ENCODE peak calls at places on chromosomes 4 and X, in six cellular contexts. A is A549, S is endothelial cell of umbilical vein, I is K562, C is GM12878, G is HepG2. M is an unnamed sample.

GRCh38 chrX:12901486-12901885 is 4.9 kb upstream of the TLR8 start:
- DNase-seq in I (peak), S (peak), G (peak), A (peak), C (no peak), M (peak)

GRCh38 chrX:113305496-113305895 is 464.9 kb upstream of the AMOT start:
- DNase-seq in S (no peak), G (no peak), I (no peak), C (no peak), A (no peak), M (no peak)

GRCh38 chr4:142823796-142824195 is 22.3 kb downstream of the INPP4B start:
- DNase-seq in S (no peak), C (no peak), I (no peak), G (no peak), A (no peak), M (no peak)

GRCh38 chr4:24770111-24770584 is 25.2 kb upstream of the SOD3 start:
- DNase-seq in A (no peak), S (peak), I (no peak), G (no peak), C (peak), M (peak)

GRCh38 chr4:98293089-98293887 is 32.1 kb downstream of the RAP1GDS1 start:
- DNase-seq in S (no peak), G (no peak), I (no peak), C (no peak), A (no peak), M (no peak)

GRCh38 chrX:47366051-47366722 is 4.2 kb upstream of the ZNF157 start:
- DNase-seq in G (no peak), C (peak), S (peak), I (peak), A (peak), M (no peak)

GRCh38 chr4:179307297-179308136 is 1865.3 kb upstream of the AGA start:
- DNase-seq in A (peak), I (peak), S (no peak), C (peak), G (peak), M (peak)

GRCh38 chr4:129371901-129372300 is 275.9 kb downstream of the C4orf33 start:
- DNase-seq in G (no peak), I (no peak), A (no peak), C (no peak), S (no peak), M (no peak)

GRCh38 chrX:107851215-107851614 is 25.5 kb downstream of the MID2 start:
- DNase-seq in A (no peak), C (no peak), I (no peak), S (peak), G (no peak), M (no peak)

GRCh38 chrX:68992998-68993397 is 164.2 kb downstream of the EFNB1 start:
- DNase-seq in A (no peak), S (no peak), C (no peak), I (no peak), G (no peak), M (no peak)

GRCh38 chr4:37976513-37976912 is 16.3 kb downstream of the PTTG2 start:
- DNase-seq in A (no peak), C (no peak), S (peak), I (no peak), G (peak), M (no peak)

GRCh38 chr4:176298664-176299063 is 21.1 kb upstream of the SPCS3 start:
- DNase-seq in A (no peak), I (no peak), G (no peak), S (no peak), C (no peak), M (no peak)

GRCh38 chr4:45442466-45442865 is 681.4 kb downstream of the GABRG1 start:
- DNase-seq in G (no peak), S (no peak), C (no peak), I (no peak), A (no peak), M (peak)

GRCh38 chrX:11212741-11213140 is 80.5 kb upstream of the AMELX start:
- DNase-seq in S (no peak), I (peak), C (no peak), G (no peak), A (no peak), M (no peak)

GRCh38 chr4:16916719-16917337 is 18.4 kb upstream of the LDB2 start:
- DNase-seq in S (peak), G (peak), I (peak), C (peak), A (peak), M (peak)

GRCh38 chrX:130726661-130727060 is 176.3 kb downstream of the ENOX2 start:
- DNase-seq in C (no peak), S (no peak), A (no peak), G (no peak), I (no peak), M (peak)

GRCh38 chr4:122930877-122931276 is 8.5 kb upstream of the NUDT6 start:
- DNase-seq in A (no peak), I (no peak), S (peak), G (no peak), C (no peak), M (peak)

GRCh38 chr4:136329042-136329662 is 1203.1 kb downstream of the PCDH18 start:
- DNase-seq in A (no peak), C (no peak), G (no peak), S (peak), I (no peak), M (peak)

GRCh38 chr4:125323547-125324100 is 8.9 kb downstream of the FAT4 start:
- DNase-seq in C (no peak), G (no peak), S (peak), I (no peak), A (no peak), M (no peak)

GRCh38 chr4:155249036-155249566 is 40.7 kb downstream of the NPY2R start:
- DNase-seq in A (no peak), S (no peak), C (no peak), I (no peak), G (no peak), M (no peak)

GRCh38 chr4:124060261-124060918 is 652.1 kb downstream of the ANKRD50 start:
- DNase-seq in C (peak), G (no peak), S (peak), I (no peak), A (no peak), M (peak)

GRCh38 chrX:84336646-84337045 is 148.6 kb upstream of the RPS6KA6 start:
- DNase-seq in I (no peak), S (no peak), C (no peak), A (no peak), G (no peak), M (no peak)

GRCh38 chrX:84340981-84341380 is 153.0 kb upstream of the RPS6KA6 start:
- DNase-seq in I (no peak), G (no peak), A (no peak), S (no peak), C (no peak), M (no peak)

DNA sequence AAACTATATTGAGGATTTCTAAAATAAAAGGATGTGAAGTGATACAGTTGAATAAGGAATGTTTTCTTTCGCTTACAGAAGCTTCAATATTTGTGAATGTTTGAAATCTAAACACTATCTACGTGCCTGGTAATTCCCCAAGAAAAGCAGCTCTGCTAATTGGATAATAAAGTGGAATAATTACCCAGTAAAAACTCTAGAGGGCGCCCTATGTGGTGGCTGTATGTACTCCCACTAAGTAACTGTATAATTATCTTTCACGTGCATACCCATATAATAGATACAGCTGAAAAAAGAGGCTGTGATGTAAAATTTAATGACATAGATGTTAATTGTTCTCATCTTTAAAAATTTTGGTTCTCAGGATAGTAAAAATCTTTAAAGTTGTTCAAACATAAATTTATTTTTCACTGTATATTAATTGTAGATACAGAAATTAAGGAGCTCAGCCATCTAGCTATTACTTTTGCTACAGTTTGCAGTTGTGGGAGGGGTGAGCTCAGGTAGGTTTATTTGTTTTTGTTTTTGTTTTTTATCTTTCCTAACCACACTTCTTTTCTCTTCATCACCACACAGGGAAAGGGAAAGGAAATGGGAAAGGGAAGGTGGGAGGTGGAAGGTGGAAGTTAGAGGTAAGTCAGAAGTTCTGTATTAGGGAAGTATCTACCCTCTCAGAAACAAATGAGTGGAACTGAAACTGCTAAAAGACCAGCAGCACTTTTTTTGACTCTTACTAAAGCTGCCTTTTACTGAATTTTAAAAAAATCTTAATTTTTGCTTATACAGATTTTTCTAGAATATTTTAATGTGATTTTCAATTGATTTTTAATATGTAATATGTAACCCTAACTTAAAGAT is 151.7 kb upstream of the RPS6KA6 start:
- DNase-seq in I (peak), S (peak), C (no peak), G (peak), A (peak), M (peak)
- TF ChIP-seq CTCF in I (no peak), S (peak), C (peak), G (peak), A (peak), M (peak)

GRCh38 chr4:20253272-20253798 is 1.6 kb downstream of the SLIT2 start:
- DNase-seq in S (peak), C (no peak), A (no peak), I (no peak), G (no peak), M (no peak)
- TF ChIP-seq MYC in S (no peak), C (no peak), A (no peak), I (no peak), G (no peak), M (no peak)

GRCh38 chrX:24696241-24696640 is 2.5 kb downstream of the POLA1 start:
- DNase-seq in S (no peak), A (no peak), C (no peak), I (no peak), G (no peak), M (no peak)

GRCh38 chrX:24692305-24692704 is 1.4 kb upstream of the POLA1 start:
- DNase-seq in I (no peak), S (no peak), C (no peak), G (no peak), A (no peak), M (no peak)

GRCh38 chrX:24694825-24695224 is 1.1 kb downstream of the POLA1 start:
- DNase-seq in S (peak), C (no peak), G (no peak), A (no peak), I (no peak), M (peak)

DNA sequence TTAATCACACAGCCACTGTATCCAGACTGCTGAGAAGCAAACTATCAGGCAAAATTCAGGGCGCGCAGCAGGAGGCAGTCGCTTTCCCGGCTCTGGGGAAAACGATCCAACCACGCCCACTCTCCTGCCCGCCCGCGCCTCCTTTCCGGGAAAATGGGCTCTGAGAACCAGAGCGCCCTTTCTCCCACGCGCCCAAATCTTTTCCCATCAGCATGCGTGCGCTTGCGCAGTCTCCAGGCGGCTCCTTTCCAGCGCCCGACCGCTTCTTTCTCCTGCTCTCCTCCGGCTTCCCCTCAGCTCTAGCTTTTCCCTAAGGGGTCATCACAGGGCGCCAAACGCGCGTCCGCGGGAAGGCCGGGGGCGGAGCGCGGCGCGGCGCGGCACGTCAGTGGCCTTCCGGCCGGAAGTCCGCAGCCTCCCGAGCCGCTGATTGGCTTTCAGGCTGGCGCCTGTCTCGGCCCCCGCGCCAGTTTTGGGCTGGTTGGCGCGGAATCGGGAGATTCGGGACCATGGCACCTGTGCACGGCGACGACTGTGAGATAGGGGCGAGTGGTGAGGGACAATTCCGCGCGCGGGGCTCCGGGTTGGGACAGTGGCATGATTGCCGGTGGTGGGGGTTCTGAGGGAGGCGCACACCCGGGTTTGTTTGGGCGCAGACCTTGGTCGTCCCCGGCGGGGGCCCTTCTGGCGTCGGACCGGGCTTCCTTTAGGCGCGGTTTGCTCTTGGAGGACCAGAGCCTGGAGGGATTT is at the start of gene POLA1:
- DNase-seq in G (peak), I (peak), C (peak), A (peak), S (peak), M (peak)
- TF ChIP-seq CTCF in G (peak), I (peak), C (no peak), A (peak), S (peak), M (no peak)

GRCh38 chrX:45400380-45400779 is 199.7 kb upstream of the DIPK2B start:
- DNase-seq in I (no peak), S (no peak), A (no peak), G (no peak), C (no peak), M (no peak)
- TF ChIP-seq MYC in I (no peak), S (no peak), A (no peak), G (no peak), C (no peak), M (no peak)

GRCh38 chrX:9183481-9183880 is 149.6 kb upstream of the FAM9B start:
- DNase-seq in G (no peak), I (no peak), A (no peak), S (no peak), C (no peak), M (no peak)

GRCh38 chrX:9184231-9184630 is 150.3 kb upstream of the FAM9B start:
- DNase-seq in C (no peak), G (no peak), I (no peak), S (no peak), A (no peak), M (no peak)

GRCh38 chrX:9182041-9182440 is 148.1 kb upstream of the FAM9B start:
- DNase-seq in C (no peak), G (no peak), S (no peak), I (no peak), A (no peak), M (no peak)

GRCh38 chrX:9180623-9181022 is 146.7 kb upstream of the FAM9B start:
- DNase-seq in A (no peak), I (no peak), S (no peak), C (no peak), G (no peak), M (no peak)
- TF ChIP-seq CTCF in A (no peak), I (no peak), S (no peak), C (no peak), G (no peak), M (no peak)

DNA sequence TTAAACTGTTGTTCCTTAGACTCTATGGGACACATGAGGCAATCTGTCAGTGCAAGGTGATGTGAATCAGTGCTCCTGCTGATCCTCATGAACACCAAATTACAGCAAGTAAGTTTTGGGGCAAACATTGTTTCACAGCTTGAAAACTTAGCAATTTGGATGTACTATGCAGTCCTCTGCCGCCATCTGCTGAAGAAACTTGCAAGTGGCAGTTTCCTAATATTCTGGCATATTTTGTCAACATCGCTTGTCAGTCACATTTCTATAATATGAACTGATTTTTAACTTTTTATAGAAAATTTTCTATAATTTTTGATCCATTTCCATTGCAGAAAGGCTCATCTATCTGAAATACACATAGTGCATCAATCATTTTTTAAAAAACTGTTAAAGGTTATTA is 56.3 kb downstream of the ZAR1 start:
- DNase-seq in S (peak), G (peak), C (peak), A (no peak), I (peak), M (peak)
- TF ChIP-seq MYC in S (no peak), G (no peak), C (no peak), A (no peak), I (no peak), M (no peak)

GRCh38 chr4:87105101-87105852 is 115.1 kb downstream of the KLHL8 start:
- DNase-seq in C (no peak), S (no peak), A (no peak), G (peak), I (no peak), M (no peak)
- TF ChIP-seq CTCF in C (no peak), S (no peak), A (no peak), G (no peak), I (no peak), M (no peak)

DNA sequence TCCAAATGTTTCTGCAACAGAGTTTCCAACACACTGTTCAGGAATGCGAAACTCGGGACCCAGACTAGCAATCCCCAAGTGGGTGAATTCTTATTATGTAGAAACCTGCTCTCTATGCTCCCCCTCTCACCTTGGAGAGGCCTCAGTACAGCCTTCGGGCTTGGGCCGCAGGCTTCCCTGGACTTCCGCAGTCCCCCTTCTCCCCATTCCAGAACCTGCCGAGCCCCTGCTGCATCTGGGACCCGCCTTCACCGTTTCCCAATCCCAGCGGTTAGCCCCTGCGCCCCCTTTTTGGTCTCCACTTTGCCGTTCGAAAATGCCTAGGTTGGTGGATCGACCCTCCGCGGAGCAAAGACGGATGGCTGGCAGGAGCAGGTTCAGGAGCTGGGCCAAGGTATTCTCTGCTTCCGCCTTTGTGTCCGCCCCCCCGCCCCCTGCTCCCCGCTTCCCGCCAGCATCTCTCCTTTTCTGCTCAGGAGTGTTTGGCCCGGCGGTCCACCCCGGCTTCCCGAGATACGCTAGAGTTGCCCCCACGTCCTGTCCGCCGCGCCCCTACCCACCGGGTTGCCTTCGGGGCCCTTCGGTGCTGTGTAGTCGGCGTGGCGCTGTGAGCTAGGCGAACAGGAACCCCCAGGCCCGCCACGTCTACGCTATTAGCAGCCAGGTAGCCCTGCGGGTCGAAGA is 11.5 kb downstream of the HAND2 start:
- DNase-seq in A (no peak), G (no peak), S (no peak), I (no peak), C (no peak), M (no peak)
- TF ChIP-seq MYC in A (no peak), G (no peak), S (no peak), I (no peak), C (no peak), M (no peak)